ENCODE peak calls at places on chromosomes 6 and 20, in ten cellular contexts. One of them, this sample, is unnamed.

GRCh38 chr6:81697564-81697963 is 54.9 kb downstream of the TENT5A start:
- DNase-seq in Calu3: no peak
- DNase-seq in pancreas: no peak
- DNase-seq in right atrium auricular region: no peak
- DNase-seq in astrocyte of the spinal cord: peak; percentile 30
- DNase-seq in GM20000: no peak
- DNase-seq in stomach: no peak
- DNase-seq in psoas muscle: no peak
- DNase-seq in PC-9: peak; percentile 10
- DNase-seq in fibroblast of the aortic adventitia: peak; percentile 41
- DNase-seq in this sample: no peak

GRCh38 chr6:143136647-143137046 is 76.0 kb downstream of the AIG1 start:
- DNase-seq in Calu3: no peak
- DNase-seq in pancreas: no peak
- DNase-seq in right atrium auricular region: no peak
- DNase-seq in astrocyte of the spinal cord: no peak
- DNase-seq in GM20000: no peak
- DNase-seq in stomach: no peak
- DNase-seq in psoas muscle: no peak
- DNase-seq in PC-9: no peak
- DNase-seq in fibroblast of the aortic adventitia: no peak
- DNase-seq in this sample: no peak

GRCh38 chr6:139828751-139829519 is 454.5 kb upstream of the CITED2 start:
- DNase-seq in Calu3: no peak
- DNase-seq in pancreas: no peak
- DNase-seq in right atrium auricular region: no peak
- DNase-seq in astrocyte of the spinal cord: no peak
- DNase-seq in GM20000: no peak
- DNase-seq in stomach: no peak
- DNase-seq in psoas muscle: no peak
- DNase-seq in PC-9: no peak
- DNase-seq in fibroblast of the aortic adventitia: peak; percentile 41
- DNase-seq in this sample: no peak

GRCh38 chr6:160167547-160168391 is 46.2 kb downstream of the SLC22A1 start:
- DNase-seq in Calu3: no peak
- DNase-seq in pancreas: no peak
- DNase-seq in right atrium auricular region: no peak
- DNase-seq in astrocyte of the spinal cord: no peak
- DNase-seq in GM20000: no peak
- DNase-seq in stomach: no peak
- DNase-seq in psoas muscle: no peak
- DNase-seq in PC-9: no peak
- DNase-seq in fibroblast of the aortic adventitia: no peak
- DNase-seq in this sample: no peak

GRCh38 chr20:57435498-57436222 is 44.5 kb downstream of the RBM38 start:
- DNase-seq in Calu3: peak; percentile 99
- DNase-seq in pancreas: peak; percentile 86
- DNase-seq in right atrium auricular region: no peak
- DNase-seq in astrocyte of the spinal cord: peak; percentile 29
- DNase-seq in GM20000: peak; percentile 57
- DNase-seq in stomach: peak; percentile 82
- DNase-seq in psoas muscle: peak; percentile 85
- DNase-seq in PC-9: peak; percentile 99
- DNase-seq in fibroblast of the aortic adventitia: no peak
- DNase-seq in this sample: peak; percentile 85

GRCh38 chr6:30311101-30311500 is 15.6 kb upstream of the TRIM39 start:
- DNase-seq in Calu3: no peak
- DNase-seq in pancreas: no peak
- DNase-seq in right atrium auricular region: no peak
- DNase-seq in astrocyte of the spinal cord: no peak
- DNase-seq in GM20000: no peak
- DNase-seq in stomach: no peak
- DNase-seq in psoas muscle: no peak
- DNase-seq in PC-9: no peak
- DNase-seq in fibroblast of the aortic adventitia: no peak
- DNase-seq in this sample: no peak

GRCh38 chr6:70371454-70372105 is 41.7 kb upstream of the FAM135A start:
- DNase-seq in Calu3: no peak
- DNase-seq in pancreas: no peak
- DNase-seq in right atrium auricular region: no peak
- DNase-seq in astrocyte of the spinal cord: peak; percentile 74
- DNase-seq in GM20000: peak; percentile 46
- DNase-seq in stomach: no peak
- DNase-seq in psoas muscle: no peak
- DNase-seq in PC-9: no peak
- DNase-seq in fibroblast of the aortic adventitia: peak; percentile 79
- DNase-seq in this sample: peak; percentile 58

GRCh38 chr6:37314803-37315515 is 38.8 kb upstream of the RNF8 start:
- DNase-seq in Calu3: peak; percentile 53
- DNase-seq in pancreas: peak; percentile 55
- DNase-seq in right atrium auricular region: no peak
- DNase-seq in astrocyte of the spinal cord: peak; percentile 27
- DNase-seq in GM20000: peak; percentile 59
- DNase-seq in stomach: peak; percentile 41
- DNase-seq in psoas muscle: peak; percentile 24
- DNase-seq in PC-9: no peak
- DNase-seq in fibroblast of the aortic adventitia: peak; percentile 46
- DNase-seq in this sample: peak; percentile 36

GRCh38 chr6:44404715-44405099 is 17.2 kb downstream of the CDC5L start:
- DNase-seq in Calu3: no peak
- DNase-seq in pancreas: no peak
- DNase-seq in right atrium auricular region: no peak
- DNase-seq in astrocyte of the spinal cord: no peak
- DNase-seq in GM20000: no peak
- DNase-seq in stomach: no peak
- DNase-seq in psoas muscle: no peak
- DNase-seq in PC-9: no peak
- DNase-seq in fibroblast of the aortic adventitia: no peak
- DNase-seq in this sample: no peak

GRCh38 chr6:13194852-13195251 is 133.5 kb downstream of the TBC1D7 start:
- DNase-seq in Calu3: peak; percentile 43
- DNase-seq in pancreas: peak; percentile 19
- DNase-seq in right atrium auricular region: no peak
- DNase-seq in astrocyte of the spinal cord: peak; percentile 52
- DNase-seq in GM20000: peak; percentile 80
- DNase-seq in stomach: peak; percentile 40
- DNase-seq in psoas muscle: no peak
- DNase-seq in PC-9: peak; percentile 21
- DNase-seq in fibroblast of the aortic adventitia: peak; percentile 71
- DNase-seq in this sample: peak; percentile 65

GRCh38 chr20:46438156-46438750 is 31.8 kb upstream of the ELMO2 start:
- DNase-seq in Calu3: peak; percentile 49
- DNase-seq in pancreas: peak; percentile 20
- DNase-seq in right atrium auricular region: no peak
- DNase-seq in astrocyte of the spinal cord: peak; percentile 11
- DNase-seq in GM20000: peak; percentile 39
- DNase-seq in stomach: no peak
- DNase-seq in psoas muscle: no peak
- DNase-seq in PC-9: peak; percentile 29
- DNase-seq in fibroblast of the aortic adventitia: peak; percentile 47
- DNase-seq in this sample: peak; percentile 67

GRCh38 chr6:121450242-121450641 is 14.8 kb downstream of the GJA1 start:
- DNase-seq in Calu3: no peak
- DNase-seq in pancreas: no peak
- DNase-seq in right atrium auricular region: no peak
- DNase-seq in astrocyte of the spinal cord: no peak
- DNase-seq in GM20000: no peak
- DNase-seq in stomach: no peak
- DNase-seq in psoas muscle: no peak
- DNase-seq in PC-9: no peak
- DNase-seq in fibroblast of the aortic adventitia: no peak
- DNase-seq in this sample: no peak

GRCh38 chr6:27279513-27280063 is 32.1 kb downstream of the PRSS16 start:
- DNase-seq in Calu3: peak; percentile 43
- DNase-seq in pancreas: peak; percentile 17
- DNase-seq in right atrium auricular region: no peak
- DNase-seq in astrocyte of the spinal cord: no peak
- DNase-seq in GM20000: no peak
- DNase-seq in stomach: no peak
- DNase-seq in psoas muscle: no peak
- DNase-seq in PC-9: peak; percentile 46
- DNase-seq in fibroblast of the aortic adventitia: no peak
- DNase-seq in this sample: no peak

GRCh38 chr6:158817298-158818007 is 1.7 kb downstream of the EZR start:
- DNase-seq in Calu3: no peak
- DNase-seq in pancreas: peak; percentile 68
- DNase-seq in right atrium auricular region: peak; percentile 79
- DNase-seq in astrocyte of the spinal cord: peak; percentile 44
- DNase-seq in GM20000: no peak
- DNase-seq in stomach: peak; percentile 83
- DNase-seq in psoas muscle: no peak
- DNase-seq in PC-9: no peak
- DNase-seq in fibroblast of the aortic adventitia: peak; percentile 26
- DNase-seq in this sample: no peak

GRCh38 chr6:76803038-76803580 is 660.2 kb downstream of the HTR1B start:
- DNase-seq in Calu3: no peak
- DNase-seq in pancreas: no peak
- DNase-seq in right atrium auricular region: no peak
- DNase-seq in astrocyte of the spinal cord: no peak
- DNase-seq in GM20000: no peak
- DNase-seq in stomach: no peak
- DNase-seq in psoas muscle: no peak
- DNase-seq in PC-9: no peak
- DNase-seq in fibroblast of the aortic adventitia: no peak
- DNase-seq in this sample: no peak

GRCh38 chr6:142306736-142307135 is 4.9 kb downstream of the ADGRG6 start:
- DNase-seq in Calu3: no peak
- DNase-seq in pancreas: no peak
- DNase-seq in right atrium auricular region: no peak
- DNase-seq in astrocyte of the spinal cord: no peak
- DNase-seq in GM20000: no peak
- DNase-seq in stomach: no peak
- DNase-seq in psoas muscle: no peak
- DNase-seq in PC-9: no peak
- DNase-seq in fibroblast of the aortic adventitia: no peak
- DNase-seq in this sample: no peak

GRCh38 chr6:7461416-7461815 is 71.8 kb downstream of the RIOK1 start:
- DNase-seq in Calu3: no peak
- DNase-seq in pancreas: no peak
- DNase-seq in right atrium auricular region: no peak
- DNase-seq in astrocyte of the spinal cord: no peak
- DNase-seq in GM20000: no peak
- DNase-seq in stomach: no peak
- DNase-seq in psoas muscle: no peak
- DNase-seq in PC-9: no peak
- DNase-seq in fibroblast of the aortic adventitia: no peak
- DNase-seq in this sample: no peak

DNA sequence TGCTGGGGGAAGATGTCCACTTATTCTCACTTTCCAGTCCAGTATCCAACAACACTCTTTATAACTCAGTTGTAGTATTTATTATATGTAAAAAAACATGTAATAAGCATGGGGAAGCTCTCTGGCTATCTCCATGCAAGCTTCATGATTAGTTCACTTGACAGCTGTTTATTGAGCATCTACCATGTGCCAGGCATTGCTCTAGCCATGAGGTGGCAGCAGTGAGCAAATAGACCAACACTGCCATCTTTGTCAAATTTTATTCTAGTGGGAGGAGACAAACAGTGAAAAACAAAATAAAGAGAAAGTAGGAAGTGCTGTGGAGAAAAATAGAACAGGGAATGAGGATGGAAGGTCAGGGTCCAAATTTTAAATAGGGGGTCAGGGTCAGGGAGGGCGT is 131.8 kb downstream of the CFAP61 start:
- DNase-seq in Calu3: no peak
- DNase-seq in pancreas: no peak
- DNase-seq in right atrium auricular region: no peak
- DNase-seq in astrocyte of the spinal cord: no peak
- DNase-seq in GM20000: no peak
- DNase-seq in stomach: no peak
- DNase-seq in psoas muscle: no peak
- DNase-seq in PC-9: no peak
- DNase-seq in fibroblast of the aortic adventitia: peak; percentile 1
- DNase-seq in this sample: no peak
- TF ChIP-seq CTCF in Calu3: no peak
- TF ChIP-seq CTCF in pancreas: no peak
- TF ChIP-seq CTCF in right atrium auricular region: no peak
- TF ChIP-seq CTCF in astrocyte of the spinal cord: peak; percentile 26
- TF ChIP-seq CTCF in GM20000: no peak
- TF ChIP-seq CTCF in stomach: no peak
- TF ChIP-seq CTCF in psoas muscle: no peak
- TF ChIP-seq CTCF in PC-9: peak; percentile 47
- TF ChIP-seq CTCF in fibroblast of the aortic adventitia: peak; percentile 38
- TF ChIP-seq CTCF in this sample: peak; percentile 24

GRCh38 chr6:3751730-3752537 is 421 bp upstream of the PXDC1 start:
- DNase-seq in Calu3: peak; percentile 86
- DNase-seq in pancreas: peak; percentile 84
- DNase-seq in right atrium auricular region: peak; percentile 94
- DNase-seq in astrocyte of the spinal cord: peak; percentile 94
- DNase-seq in GM20000: peak; percentile 91
- DNase-seq in stomach: peak; percentile 80
- DNase-seq in psoas muscle: peak; percentile 92
- DNase-seq in PC-9: peak; percentile 84
- DNase-seq in fibroblast of the aortic adventitia: peak; percentile 92
- DNase-seq in this sample: peak; percentile 82
- TF ChIP-seq CTCF in Calu3: peak; percentile 21
- TF ChIP-seq CTCF in pancreas: no peak
- TF ChIP-seq CTCF in right atrium auricular region: peak; percentile 41
- TF ChIP-seq CTCF in astrocyte of the spinal cord: peak; percentile 33
- TF ChIP-seq CTCF in GM20000: peak; percentile 2
- TF ChIP-seq CTCF in stomach: peak; percentile 40
- TF ChIP-seq CTCF in psoas muscle: peak; percentile 32
- TF ChIP-seq CTCF in PC-9: peak; percentile 33
- TF ChIP-seq CTCF in fibroblast of the aortic adventitia: peak; percentile 51
- TF ChIP-seq CTCF in this sample: peak; percentile 65

DNA sequence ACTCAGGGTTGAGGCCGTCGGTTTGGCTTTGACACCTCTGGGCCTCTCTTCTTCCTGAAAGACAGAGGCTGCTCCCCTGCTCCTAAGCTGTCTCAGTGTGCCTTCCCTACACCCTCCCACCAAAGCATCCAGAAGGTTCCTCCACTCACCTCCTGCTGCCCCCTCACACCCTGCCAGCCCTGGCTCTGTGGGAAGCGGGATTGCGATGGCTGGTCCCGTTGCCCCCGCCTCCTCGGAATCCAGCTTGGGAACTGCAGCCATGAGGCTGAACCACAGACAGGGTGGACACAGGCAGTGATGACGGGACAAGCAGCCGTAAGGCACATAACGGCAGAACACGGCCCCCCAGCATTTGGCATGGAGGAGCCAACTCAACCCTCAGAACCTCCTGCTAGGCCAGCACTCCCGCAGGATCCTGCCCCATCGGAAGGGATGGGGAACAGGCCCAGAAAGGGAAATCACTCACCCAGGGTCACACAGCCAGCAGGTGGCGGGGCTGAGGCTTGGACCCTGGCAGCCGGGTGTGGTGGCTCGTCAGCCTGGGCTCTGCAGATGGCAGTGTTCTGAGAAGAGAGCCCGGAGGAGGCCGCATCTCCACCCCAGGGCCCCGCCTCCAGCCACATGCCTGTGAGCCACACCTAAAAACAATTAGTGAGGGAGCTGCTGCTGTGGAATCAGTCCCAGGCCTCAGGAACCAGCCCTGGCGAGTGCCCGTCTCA is 139.6 kb downstream of the PHACTR3 start:
- DNase-seq in Calu3: peak; percentile 72
- DNase-seq in pancreas: no peak
- DNase-seq in right atrium auricular region: no peak
- DNase-seq in astrocyte of the spinal cord: no peak
- DNase-seq in GM20000: no peak
- DNase-seq in stomach: no peak
- DNase-seq in psoas muscle: no peak
- DNase-seq in PC-9: peak; percentile 9
- DNase-seq in fibroblast of the aortic adventitia: no peak
- DNase-seq in this sample: peak; percentile 48
- TF ChIP-seq CTCF in Calu3: peak; percentile 20
- TF ChIP-seq CTCF in pancreas: no peak
- TF ChIP-seq CTCF in right atrium auricular region: no peak
- TF ChIP-seq CTCF in astrocyte of the spinal cord: no peak
- TF ChIP-seq CTCF in GM20000: no peak
- TF ChIP-seq CTCF in stomach: no peak
- TF ChIP-seq CTCF in psoas muscle: no peak
- TF ChIP-seq CTCF in PC-9: peak; percentile 28
- TF ChIP-seq CTCF in fibroblast of the aortic adventitia: no peak
- TF ChIP-seq CTCF in this sample: no peak

GRCh38 chr6:138107078-138107751 is at the start of gene PERP:
- DNase-seq in Calu3: peak; percentile 83
- DNase-seq in pancreas: peak; percentile 75
- DNase-seq in right atrium auricular region: peak; percentile 65
- DNase-seq in astrocyte of the spinal cord: peak; percentile 43
- DNase-seq in GM20000: peak; percentile 81
- DNase-seq in stomach: peak; percentile 86
- DNase-seq in psoas muscle: peak; percentile 75
- DNase-seq in PC-9: peak; percentile 82
- DNase-seq in fibroblast of the aortic adventitia: peak; percentile 33
- DNase-seq in this sample: peak; percentile 89
- TF ChIP-seq CTCF in Calu3: no peak
- TF ChIP-seq CTCF in pancreas: no peak
- TF ChIP-seq CTCF in right atrium auricular region: no peak
- TF ChIP-seq CTCF in astrocyte of the spinal cord: no peak
- TF ChIP-seq CTCF in GM20000: no peak
- TF ChIP-seq CTCF in stomach: no peak
- TF ChIP-seq CTCF in psoas muscle: no peak
- TF ChIP-seq CTCF in PC-9: no peak
- TF ChIP-seq CTCF in fibroblast of the aortic adventitia: no peak
- TF ChIP-seq CTCF in this sample: peak; percentile 41